ENCODE peak calls at places on chromosome 5, in nine cellular contexts. J, X, R, O, U, A, H, D and P are unnamed samples. For H3K27me3 and H3K9me3, the result is how much of the 10 kb centered on the place peaks cover.

GRCh38 chr5:124825250-124825982 is 79.0 kb upstream of the ZNF608 start:
- DNase-seq in H (no peak), U (no peak), J (no peak), X (no peak), R (no peak), O (no peak), D (peak), A (no peak), P (no peak)

GRCh38 chr5:126503602-126504104 is 80.4 kb downstream of the GRAMD2B start:
- DNase-seq in O (peak), R (peak), D (no peak), U (no peak), X (no peak), H (peak), J (peak), A (no peak), P (no peak)

GRCh38 chr5:143448518-143448917 is 45.0 kb upstream of the NR3C1 start:
- DNase-seq in X (no peak), H (no peak), A (no peak), J (no peak), U (no peak), R (no peak), O (no peak), D (no peak), P (no peak)

GRCh38 chr5:88889165-88890069 is 6.4 kb upstream of the MEF2C start:
- DNase-seq in A (peak), X (no peak), R (no peak), U (peak), D (peak), J (peak), O (peak), H (peak), P (no peak)

GRCh38 chr5:141597394-141597793 is 21.4 kb downstream of the DIAPH1 start:
- DNase-seq in A (no peak), U (no peak), X (no peak), J (no peak), O (no peak), H (no peak), R (no peak), D (no peak), P (no peak)

GRCh38 chr5:61625682-61626620 is 293.9 kb downstream of the ZSWIM6 start:
- DNase-seq in U (peak), H (peak), O (peak), A (peak), J (peak), X (no peak), D (peak), R (peak), P (no peak)

GRCh38 chr5:25970906-25971489 is 1067.4 kb downstream of the CDH9 start:
- DNase-seq in H (no peak), D (no peak), A (no peak), O (no peak), J (no peak), R (no peak), X (no peak), U (no peak), P (no peak)

GRCh38 chr5:95771109-95771708 is 40.1 kb downstream of the RHOBTB3 start:
- DNase-seq in U (no peak), A (peak), X (no peak), J (no peak), H (no peak), D (no peak), R (peak), O (no peak), P (no peak)

GRCh38 chr5:62538017-62538942 is 40.3 kb upstream of the LRRC70 start:
- DNase-seq in X (no peak), O (no peak), D (no peak), J (no peak), R (no peak), H (peak), U (no peak), A (no peak), P (peak)

GRCh38 chr5:133472829-133473228 is 139.5 kb downstream of the FSTL4 start:
- DNase-seq in R (no peak), J (no peak), H (no peak), O (no peak), D (no peak), A (no peak), U (no peak), X (no peak), P (no peak)

GRCh38 chr5:168012006-168012405 is 279.4 kb upstream of the WWC1 start:
- DNase-seq in J (no peak), D (no peak), O (no peak), H (no peak), U (no peak), X (no peak), A (no peak), R (no peak), P (no peak)

GRCh38 chr5:90555666-90556065 is 2.9 kb upstream of the ADGRV1 start:
- DNase-seq in X (no peak), A (no peak), U (no peak), O (no peak), R (no peak), J (no peak), D (no peak), H (no peak), P (no peak)

GRCh38 chr5:90554358-90555006 is 4.1 kb upstream of the ADGRV1 start:
- DNase-seq in H (no peak), A (no peak), X (no peak), U (no peak), D (no peak), O (no peak), R (no peak), J (no peak), P (no peak)

GRCh38 chr5:90558344-90559192 is at the start of gene ADGRV1:
- DNase-seq in H (peak), J (no peak), A (no peak), U (peak), D (peak), O (peak), R (peak), X (no peak), P (no peak)

GRCh38 chr5:90557871-90558270 is 726 bp upstream of the ADGRV1 start:
- DNase-seq in R (no peak), H (no peak), J (no peak), U (no peak), D (no peak), A (no peak), O (no peak), X (no peak), P (no peak)

DNA sequence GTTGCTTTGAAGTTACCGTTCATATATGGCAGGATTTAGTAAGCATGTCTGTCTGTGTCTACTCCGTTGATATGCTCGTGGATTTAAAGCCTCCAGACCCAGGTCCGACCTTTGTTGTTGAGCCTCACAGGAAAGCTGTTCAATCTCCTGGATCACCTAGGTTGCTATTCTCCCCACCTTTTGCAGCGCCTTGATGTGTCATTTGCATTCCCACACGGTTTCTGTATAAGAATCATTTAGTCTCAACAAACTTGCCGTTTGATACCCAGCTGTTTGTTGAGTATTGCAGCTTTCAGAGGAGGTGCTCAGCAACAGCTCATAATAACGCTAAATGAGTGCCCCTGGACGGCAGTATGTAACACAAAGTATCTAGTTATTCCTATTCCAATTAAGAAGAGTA is 1.2 kb upstream of the ADGRV1 start:
- DNase-seq in D (no peak), A (no peak), U (peak), J (no peak), R (no peak), H (peak), X (no peak), O (no peak), P (no peak)
- H3K27me3 ChIP-seq in D (half or more), A (under half), U (under half), J (under half), R (under half), H (half or more), X (under half), O (under half), P (under half)

DNA sequence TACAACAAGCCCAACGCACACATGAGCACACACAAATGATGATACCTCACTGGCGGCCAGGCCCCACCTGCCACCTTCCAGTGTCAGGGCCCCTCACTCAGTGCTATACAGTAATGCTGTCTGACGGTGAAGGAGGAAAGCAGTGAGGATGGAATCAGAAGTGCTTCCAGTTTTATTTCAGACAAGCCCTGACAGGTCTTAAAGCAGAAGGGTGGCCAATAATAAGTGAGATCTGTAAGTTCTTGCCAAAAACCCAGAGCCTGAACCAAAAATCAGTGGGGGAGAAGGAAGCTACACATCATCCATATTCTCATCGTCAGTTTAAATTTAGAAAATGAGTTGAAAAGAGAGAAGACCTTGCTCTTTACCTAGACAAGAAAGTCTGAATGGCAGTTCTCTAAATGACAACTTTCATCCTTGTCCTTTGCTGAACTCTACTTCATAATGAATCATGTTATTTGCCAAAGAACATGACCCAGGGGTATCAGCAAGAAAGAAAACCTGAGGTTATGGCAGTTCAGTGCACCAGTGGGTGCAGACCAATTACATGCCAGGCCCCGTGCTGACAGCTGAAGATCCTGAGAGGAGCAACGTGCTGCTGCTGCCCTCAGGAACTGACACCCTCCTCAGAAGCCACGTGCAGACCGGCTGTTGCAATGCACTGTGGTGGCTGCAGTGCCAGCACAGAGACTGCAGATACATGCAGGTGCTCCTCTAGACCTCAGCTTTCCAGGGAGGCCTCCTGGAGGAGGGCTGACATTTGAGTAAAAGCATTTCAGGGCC is 118.7 kb downstream of the DROSHA start:
- DNase-seq in H (no peak), R (no peak), U (no peak), O (no peak), A (peak), X (no peak), J (no peak), D (no peak), P (no peak)
- H3K27ac ChIP-seq in H (peak), R (no peak), U (no peak), O (no peak), A (no peak), X (no peak), J (no peak), D (no peak), P (no peak)

DNA sequence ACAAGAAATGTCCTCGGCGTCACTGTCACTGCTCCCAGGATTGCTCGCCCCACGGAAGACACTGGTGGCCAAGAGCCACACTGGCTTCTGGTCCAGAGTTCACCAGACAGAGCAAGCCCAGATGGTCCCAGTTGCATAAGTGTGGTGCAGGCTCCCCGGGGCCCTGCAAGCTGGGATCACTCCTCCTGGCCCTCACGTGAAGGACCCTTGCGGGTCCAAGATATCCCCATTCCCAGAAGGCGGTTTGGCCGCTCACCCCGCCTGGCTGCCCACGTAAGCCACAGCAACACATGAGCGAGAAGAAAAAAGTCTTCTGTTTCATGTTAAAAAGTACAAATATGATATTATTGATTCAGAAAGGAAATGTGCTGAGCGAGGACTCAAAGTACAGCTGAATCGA is 427.4 kb downstream of the IRX1 start:
- DNase-seq in X (no peak), A (no peak), D (no peak), O (no peak), J (no peak), H (no peak), U (no peak), R (no peak), P (no peak)
- H3K9me3 ChIP-seq in X (under half), A (under half), D (under half), O (under half), J (under half), H (under half), U (under half), R (under half), P (half or more)

DNA sequence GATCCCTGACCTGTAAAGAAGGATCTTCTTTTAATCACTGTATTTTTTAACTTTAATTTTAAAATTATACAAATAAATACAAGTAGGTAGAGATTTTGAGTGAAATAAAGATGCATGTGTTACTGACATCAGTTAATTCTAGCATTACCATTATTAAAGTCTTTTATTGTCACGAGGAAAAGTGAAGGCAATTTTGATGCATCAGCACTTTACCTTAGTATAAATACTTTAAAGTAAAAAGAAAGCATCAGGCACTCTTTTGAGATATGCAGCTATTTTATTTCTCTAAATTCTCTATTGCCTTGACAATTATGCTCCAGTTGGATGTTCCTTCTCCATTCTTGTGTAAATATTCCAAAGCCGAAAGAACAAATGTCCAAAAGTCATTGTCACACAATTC is 4.6 kb downstream of the HTR1A start:
- DNase-seq in D (no peak), U (no peak), X (no peak), O (no peak), H (no peak), R (no peak), A (no peak), J (no peak), P (no peak)
- H3K27me3 ChIP-seq in D (under half), U (under half), X (under half), O (under half), H (under half), R (under half), A (under half), J (under half), P (under half)

GRCh38 chr5:17275279-17276158 is 58.1 kb downstream of the BASP1 start:
- DNase-seq in D (no peak), X (no peak), H (no peak), U (no peak), O (no peak), J (no peak), A (no peak), R (no peak), P (no peak)
- H3K27ac ChIP-seq in D (no peak), X (no peak), H (no peak), U (no peak), O (no peak), J (no peak), A (no peak), R (no peak), P (no peak)

DNA sequence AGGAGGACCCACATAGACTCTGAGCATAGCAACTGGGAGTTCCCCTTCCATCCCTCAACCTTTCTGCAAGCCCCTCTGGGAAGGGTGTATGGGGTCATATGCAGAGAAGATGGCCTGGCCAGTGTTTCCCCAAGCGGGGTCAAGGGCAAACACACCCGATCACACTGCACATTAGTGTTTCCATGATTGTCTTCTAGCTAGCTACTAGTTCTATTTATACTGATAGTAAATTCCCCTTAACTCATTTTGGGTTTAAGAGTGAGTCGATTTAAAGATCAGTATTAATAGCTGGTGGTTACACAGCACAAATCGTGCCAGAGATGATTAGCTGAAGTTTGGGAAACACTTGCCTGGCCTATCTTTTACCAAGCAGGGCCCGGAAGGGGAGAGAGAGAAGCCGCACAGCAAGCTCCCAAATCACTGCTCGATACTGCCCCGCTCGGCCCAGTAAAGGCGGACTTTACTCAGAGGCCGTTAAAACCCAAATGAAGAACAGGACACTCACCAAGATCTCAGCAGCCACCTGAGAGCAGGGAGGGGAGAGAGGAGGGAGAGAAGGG is 29.4 kb upstream of the TNIP1 start:
- DNase-seq in X (no peak), A (no peak), O (no peak), J (no peak), U (no peak), D (no peak), R (no peak), H (no peak), P (no peak)
- H3K9me3 ChIP-seq in X (under half), A (under half), O (under half), J (under half), U (under half), D (under half), R (under half), H (under half), P (under half)

GRCh38 chr5:3878267-3878666 is 282.6 kb downstream of the IRX1 start:
- DNase-seq in U (no peak), O (no peak), J (no peak), R (no peak), X (no peak), H (no peak), D (no peak), A (no peak), P (no peak)

GRCh38 chr5:3875144-3875543 is 279.5 kb downstream of the IRX1 start:
- DNase-seq in H (no peak), O (no peak), R (no peak), A (no peak), X (no peak), J (no peak), D (no peak), U (no peak), P (no peak)
- H3K27me3 ChIP-seq in H (under half), O (under half), R (under half), A (under half), X (under half), J (under half), D (under half), U (under half), P (under half)

GRCh38 chr5:145937432-145938250 is 1.3 kb downstream of the SH3RF2 start:
- DNase-seq in D (peak), H (peak), O (no peak), A (no peak), J (no peak), U (no peak), X (no peak), R (peak), P (no peak)
- H3K27ac ChIP-seq in D (peak), H (peak), O (no peak), A (peak), J (peak), U (no peak), X (no peak), R (peak), P (no peak)

DNA sequence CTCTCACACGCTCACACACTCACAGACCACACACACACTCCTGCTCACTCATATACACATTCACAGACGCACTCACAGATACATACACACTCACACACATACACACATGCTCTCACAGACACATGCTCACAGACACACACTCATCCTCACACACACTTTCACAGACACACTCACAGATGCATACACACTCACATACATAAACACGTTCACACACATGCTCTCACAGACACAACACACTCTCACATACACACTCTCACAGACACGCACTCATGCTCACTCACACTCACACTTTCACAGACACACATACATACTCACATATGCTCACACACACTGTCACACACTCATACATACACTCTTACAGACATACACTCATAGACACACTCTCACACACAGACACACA is 82.2 kb downstream of the IRX2 start:
- DNase-seq in A (no peak), J (no peak), O (no peak), R (no peak), U (no peak), X (no peak), H (no peak), D (no peak), P (no peak)
- H3K9me3 ChIP-seq in A (under half), J (under half), O (under half), R (under half), U (under half), X (under half), H (under half), D (under half), P (half or more)